ENCODE peak calls at places on chromosome 21, in nine cellular contexts. H, K, F, X, J, Y, P, N and S are unnamed samples.

GRCh38 chr21:44632067-44632466 is 5.1 kb upstream of the KRTAP10-10 start:
- DNase-seq in H (no peak), K (no peak), F (no peak), X (no peak), J (no peak), Y (no peak), P (no peak), N (no peak), S (no peak)

GRCh38 chr21:45323487-45324380 is 36.0 kb upstream of the POFUT2 start:
- DNase-seq in H (no peak), K (no peak), F (no peak), X (no peak), J (no peak), Y (no peak), P (peak), N (no peak), S (no peak)

GRCh38 chr21:35578350-35578782 is 482.0 kb downstream of the SETD4 start:
- DNase-seq in H (no peak), K (peak), F (peak), X (no peak), J (no peak), Y (no peak), P (no peak), N (no peak), S (peak)

GRCh38 chr21:44911384-44912157 is 9.1 kb downstream of the ITGB2 start:
- DNase-seq in H (no peak), K (no peak), F (no peak), X (peak), J (peak), Y (no peak), P (peak), N (no peak), S (no peak)

GRCh38 chr21:36330904-36331303 is 10.9 kb downstream of the MORC3 start:
- DNase-seq in H (no peak), K (no peak), F (no peak), X (no peak), J (peak), Y (no peak), P (peak), N (peak), S (peak)

GRCh38 chr21:45552696-45553391 is 10.6 kb upstream of the SLC19A1 start:
- DNase-seq in H (no peak), K (no peak), F (no peak), X (no peak), J (peak), Y (peak), P (no peak), N (no peak), S (no peak)

GRCh38 chr21:36454706-36455105 is 25.2 kb downstream of the CLDN14 start:
- DNase-seq in H (no peak), K (no peak), F (no peak), X (no peak), J (no peak), Y (no peak), P (no peak), N (no peak), S (no peak)

GRCh38 chr21:25560151-25560783 is 47.0 kb downstream of the MRPL39 start:
- DNase-seq in H (no peak), K (no peak), F (no peak), X (no peak), J (no peak), Y (no peak), P (no peak), N (no peak), S (no peak)

GRCh38 chr21:31866077-31866511 is 6.7 kb upstream of the HUNK start:
- DNase-seq in H (peak), K (peak), F (peak), X (peak), J (peak), Y (peak), P (peak), N (peak), S (peak)

GRCh38 chr21:35273331-35273730 is 224.2 kb upstream of the RUNX1 start:
- DNase-seq in H (no peak), K (no peak), F (no peak), X (no peak), J (no peak), Y (peak), P (no peak), N (no peak), S (no peak)

GRCh38 chr21:21971384-21971783 is 973.2 kb downstream of the NCAM2 start:
- DNase-seq in H (no peak), K (no peak), F (no peak), X (no peak), J (no peak), Y (no peak), P (no peak), N (no peak), S (no peak)

GRCh38 chr21:34354836-34355235 is 9.0 kb upstream of the KCNE2 start:
- DNase-seq in H (no peak), K (no peak), F (no peak), X (no peak), J (no peak), Y (no peak), P (no peak), N (no peak), S (no peak)

GRCh38 chr21:14273736-14274538 is 58.0 kb downstream of the RBM11 start:
- DNase-seq in H (no peak), K (no peak), F (no peak), X (no peak), J (peak), Y (peak), P (peak), N (no peak), S (no peak)

GRCh38 chr21:29382029-29382654 is 83.4 kb downstream of the BACH1 start:
- DNase-seq in H (no peak), K (no peak), F (peak), X (no peak), J (no peak), Y (no peak), P (no peak), N (no peak), S (peak)

GRCh38 chr21:45340515-45340914 is 52.8 kb upstream of the POFUT2 start:
- DNase-seq in H (no peak), K (no peak), F (no peak), X (no peak), J (no peak), Y (no peak), P (no peak), N (no peak), S (no peak)

GRCh38 chr21:19864456-19864855 is 1133.8 kb upstream of the NCAM2 start:
- DNase-seq in H (no peak), K (no peak), F (no peak), X (no peak), J (no peak), Y (no peak), P (no peak), N (no peak), S (no peak)
- H3K27ac ChIP-seq in H (no peak), K (no peak), F (no peak), X (no peak), J (no peak), Y (no peak), P (no peak), N (no peak), S (no peak)

DNA sequence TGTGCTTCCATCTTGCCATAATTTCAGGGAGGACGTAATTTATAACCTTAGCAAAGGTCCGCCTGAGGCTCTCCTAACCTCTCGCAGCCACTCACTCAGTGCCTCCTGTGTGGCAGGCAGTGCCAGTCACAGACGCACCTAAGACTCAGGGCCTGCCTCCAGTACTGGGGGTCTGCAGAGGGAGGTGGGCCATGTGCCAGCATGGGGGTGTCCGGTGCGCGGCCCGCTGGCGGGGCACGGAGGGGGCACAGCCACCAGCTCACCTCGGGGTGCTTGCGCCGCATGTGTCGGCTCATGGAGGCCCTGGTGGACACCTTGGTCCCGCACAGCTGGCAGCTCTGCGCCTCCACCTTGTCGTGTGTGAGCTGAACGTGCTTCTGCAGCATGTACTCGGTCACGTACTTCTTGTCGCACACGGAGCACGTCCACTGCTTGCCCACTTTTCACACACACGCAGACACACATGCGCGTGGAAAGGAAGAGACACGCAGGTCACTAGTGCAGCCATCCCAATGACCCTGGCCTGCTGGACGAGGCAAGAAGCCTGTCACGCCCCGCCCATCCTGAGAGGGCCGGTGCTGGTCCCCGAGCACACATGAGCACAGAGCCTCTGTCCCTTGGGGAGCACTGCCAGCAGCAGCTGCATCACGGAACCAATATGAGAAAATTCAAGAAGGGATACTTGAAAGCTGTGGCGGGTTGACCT is 43.2 kb upstream of the RIPK4 start:
- DNase-seq in H (no peak), K (no peak), F (no peak), X (no peak), J (no peak), Y (no peak), P (no peak), N (no peak), S (no peak)
- TF ChIP-seq CTCF in H (no peak), K (no peak), F (no peak), X (no peak), J (no peak), Y (no peak), P (no peak), N (no peak), S (no peak)

GRCh38 chr21:33089439-33089838 is 19.5 kb downstream of the OLIG1 start:
- DNase-seq in H (no peak), K (no peak), F (no peak), X (no peak), J (peak), Y (no peak), P (no peak), N (no peak), S (no peak)
- H3K27ac ChIP-seq in H (no peak), K (no peak), F (no peak), X (no peak), J (no peak), Y (no peak), P (no peak), N (no peak), S (no peak)

GRCh38 chr21:18041012-18041411 is 203.6 kb upstream of the CHODL start:
- DNase-seq in H (no peak), K (no peak), F (no peak), X (no peak), J (no peak), Y (peak), P (no peak), N (no peak), S (no peak)
- TF ChIP-seq CTCF in H (peak), K (no peak), F (peak), X (no peak), J (no peak), Y (peak), P (no peak), N (peak), S (peak)

GRCh38 chr21:37546299-37546908 is 179.8 kb downstream of the DYRK1A start:
- DNase-seq in H (no peak), K (no peak), F (no peak), X (no peak), J (no peak), Y (no peak), P (no peak), N (no peak), S (no peak)
- H3K27ac ChIP-seq in H (peak), K (no peak), F (no peak), X (no peak), J (no peak), Y (no peak), P (no peak), N (no peak), S (no peak)